ENCODE peak calls at places on chromosomes 2 and 18, in nine cellular contexts. One of them, this sample, is unnamed.

GRCh38 chr2:236338495-236339184 is 74.4 kb upstream of the ASB18 start:
- DNase-seq in mucosa of descending colon: no peak
- DNase-seq in upper lobe of right lung: no peak
- DNase-seq in choroid plexus epithelial cell: peak
- DNase-seq in pancreas: no peak
- DNase-seq in stomach: no peak
- DNase-seq in body of pancreas: no peak
- DNase-seq in left lung: no peak
- DNase-seq in HCT116: no peak
- DNase-seq in this sample: no peak

GRCh38 chr2:176642074-176642473 is 372.8 kb downstream of the MTX2 start:
- DNase-seq in stomach: no peak
- DNase-seq in choroid plexus epithelial cell: peak
- DNase-seq in upper lobe of right lung: no peak
- DNase-seq in pancreas: no peak
- DNase-seq in HCT116: no peak
- DNase-seq in mucosa of descending colon: no peak
- DNase-seq in left lung: no peak
- DNase-seq in body of pancreas: no peak
- DNase-seq in this sample: no peak

GRCh38 chr2:70887208-70887549 is 48.5 kb upstream of the ATP6V1B1 start:
- DNase-seq in HCT116: no peak
- DNase-seq in left lung: no peak
- DNase-seq in upper lobe of right lung: no peak
- DNase-seq in pancreas: no peak
- DNase-seq in body of pancreas: no peak
- DNase-seq in choroid plexus epithelial cell: no peak
- DNase-seq in stomach: no peak
- DNase-seq in mucosa of descending colon: no peak
- DNase-seq in this sample: no peak

GRCh38 chr2:3179208-3179607 is 198.4 kb downstream of the EIPR1 start:
- DNase-seq in choroid plexus epithelial cell: no peak
- DNase-seq in upper lobe of right lung: no peak
- DNase-seq in mucosa of descending colon: no peak
- DNase-seq in pancreas: no peak
- DNase-seq in HCT116: no peak
- DNase-seq in stomach: no peak
- DNase-seq in left lung: no peak
- DNase-seq in body of pancreas: no peak
- DNase-seq in this sample: peak

GRCh38 chr2:88838165-88838635 is 146.7 kb downstream of the RPIA start:
- DNase-seq in upper lobe of right lung: no peak
- DNase-seq in stomach: no peak
- DNase-seq in choroid plexus epithelial cell: no peak
- DNase-seq in body of pancreas: no peak
- DNase-seq in pancreas: no peak
- DNase-seq in left lung: no peak
- DNase-seq in mucosa of descending colon: no peak
- DNase-seq in HCT116: no peak
- DNase-seq in this sample: no peak

GRCh38 chr2:18800240-18800971 is 211.0 kb upstream of the NT5C1B start:
- DNase-seq in left lung: no peak
- DNase-seq in pancreas: no peak
- DNase-seq in choroid plexus epithelial cell: no peak
- DNase-seq in stomach: peak
- DNase-seq in mucosa of descending colon: no peak
- DNase-seq in HCT116: no peak
- DNase-seq in body of pancreas: no peak
- DNase-seq in upper lobe of right lung: no peak
- DNase-seq in this sample: no peak

GRCh38 chr2:236943068-236943467 is 142.6 kb upstream of the COPS8 start:
- DNase-seq in body of pancreas: no peak
- DNase-seq in mucosa of descending colon: no peak
- DNase-seq in choroid plexus epithelial cell: no peak
- DNase-seq in upper lobe of right lung: no peak
- DNase-seq in pancreas: no peak
- DNase-seq in HCT116: no peak
- DNase-seq in stomach: no peak
- DNase-seq in left lung: no peak
- DNase-seq in this sample: no peak

GRCh38 chr18:68532328-68532885 is 182.5 kb downstream of the TMX3 start:
- DNase-seq in upper lobe of right lung: no peak
- DNase-seq in body of pancreas: no peak
- DNase-seq in HCT116: no peak
- DNase-seq in stomach: no peak
- DNase-seq in choroid plexus epithelial cell: peak
- DNase-seq in pancreas: no peak
- DNase-seq in left lung: no peak
- DNase-seq in mucosa of descending colon: no peak
- DNase-seq in this sample: no peak

GRCh38 chr2:171297951-171298350 is 135.8 kb downstream of the METTL8 start:
- DNase-seq in choroid plexus epithelial cell: no peak
- DNase-seq in pancreas: no peak
- DNase-seq in HCT116: no peak
- DNase-seq in stomach: no peak
- DNase-seq in upper lobe of right lung: no peak
- DNase-seq in left lung: no peak
- DNase-seq in body of pancreas: no peak
- DNase-seq in mucosa of descending colon: no peak
- DNase-seq in this sample: no peak

GRCh38 chr2:197242719-197243118 is 67.9 kb downstream of the ANKRD44 start:
- DNase-seq in body of pancreas: no peak
- DNase-seq in pancreas: no peak
- DNase-seq in choroid plexus epithelial cell: no peak
- DNase-seq in left lung: no peak
- DNase-seq in mucosa of descending colon: no peak
- DNase-seq in stomach: no peak
- DNase-seq in upper lobe of right lung: no peak
- DNase-seq in HCT116: no peak
- DNase-seq in this sample: no peak

GRCh38 chr2:126736133-126736874 is 80.3 kb downstream of the GYPC start:
- DNase-seq in choroid plexus epithelial cell: peak
- DNase-seq in upper lobe of right lung: no peak
- DNase-seq in pancreas: no peak
- DNase-seq in mucosa of descending colon: no peak
- DNase-seq in HCT116: no peak
- DNase-seq in left lung: no peak
- DNase-seq in stomach: no peak
- DNase-seq in body of pancreas: no peak
- DNase-seq in this sample: no peak

GRCh38 chr2:191386938-191387536 is 141.8 kb downstream of the MYO1B start:
- DNase-seq in body of pancreas: no peak
- DNase-seq in upper lobe of right lung: no peak
- DNase-seq in choroid plexus epithelial cell: peak
- DNase-seq in left lung: no peak
- DNase-seq in mucosa of descending colon: no peak
- DNase-seq in HCT116: no peak
- DNase-seq in pancreas: no peak
- DNase-seq in stomach: no peak
- DNase-seq in this sample: no peak

GRCh38 chr2:17894005-17894404 is 15.5 kb downstream of the KCNS3 start:
- DNase-seq in upper lobe of right lung: no peak
- DNase-seq in mucosa of descending colon: no peak
- DNase-seq in choroid plexus epithelial cell: no peak
- DNase-seq in stomach: no peak
- DNase-seq in body of pancreas: no peak
- DNase-seq in HCT116: no peak
- DNase-seq in pancreas: no peak
- DNase-seq in left lung: no peak
- DNase-seq in this sample: no peak

GRCh38 chr2:127525692-127526141 is 572 bp downstream of the IWS1 start:
- DNase-seq in mucosa of descending colon: no peak
- DNase-seq in upper lobe of right lung: no peak
- DNase-seq in stomach: no peak
- DNase-seq in pancreas: no peak
- DNase-seq in left lung: no peak
- DNase-seq in HCT116: no peak
- DNase-seq in body of pancreas: no peak
- DNase-seq in choroid plexus epithelial cell: peak
- DNase-seq in this sample: no peak

GRCh38 chr2:66839551-66840320 is 404.8 kb downstream of the MEIS1 start:
- DNase-seq in stomach: no peak
- DNase-seq in body of pancreas: peak
- DNase-seq in choroid plexus epithelial cell: peak
- DNase-seq in pancreas: no peak
- DNase-seq in HCT116: no peak
- DNase-seq in left lung: no peak
- DNase-seq in mucosa of descending colon: no peak
- DNase-seq in upper lobe of right lung: no peak
- DNase-seq in this sample: no peak

GRCh38 chr18:49050462-49050861 is 99.7 kb upstream of the SMAD7 start:
- DNase-seq in mucosa of descending colon: no peak
- DNase-seq in pancreas: no peak
- DNase-seq in choroid plexus epithelial cell: no peak
- DNase-seq in HCT116: no peak
- DNase-seq in stomach: no peak
- DNase-seq in left lung: no peak
- DNase-seq in body of pancreas: no peak
- DNase-seq in upper lobe of right lung: no peak
- DNase-seq in this sample: no peak
- H3K4me3 ChIP-seq in mucosa of descending colon: no peak
- H3K4me3 ChIP-seq in pancreas: no peak
- H3K4me3 ChIP-seq in choroid plexus epithelial cell: no peak
- H3K4me3 ChIP-seq in HCT116: no peak
- H3K4me3 ChIP-seq in stomach: no peak
- H3K4me3 ChIP-seq in left lung: no peak
- H3K4me3 ChIP-seq in body of pancreas: no peak
- H3K4me3 ChIP-seq in upper lobe of right lung: no peak
- H3K4me3 ChIP-seq in this sample: no peak

DNA sequence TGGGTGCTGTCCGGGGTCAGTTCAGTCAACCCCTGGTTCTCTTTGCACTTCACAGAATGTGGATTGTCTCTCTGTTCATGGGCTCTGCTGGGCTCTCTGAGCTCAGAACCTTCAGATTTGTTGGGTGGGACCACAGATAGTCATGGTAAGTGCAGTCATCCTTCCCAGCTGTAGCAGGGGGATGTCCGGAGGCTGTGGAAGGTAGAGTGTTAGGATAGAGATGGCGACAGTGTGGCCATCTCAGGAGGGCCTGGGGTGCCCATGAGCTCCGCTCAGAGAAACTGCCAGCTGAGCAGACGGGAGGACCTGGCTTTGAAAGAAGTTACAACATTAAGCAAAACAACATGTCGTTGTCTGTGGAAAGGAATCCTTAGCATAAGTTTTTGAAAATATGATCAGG is 149.8 kb downstream of the FAM210A start:
- DNase-seq in upper lobe of right lung: no peak
- DNase-seq in pancreas: no peak
- DNase-seq in HCT116: no peak
- DNase-seq in choroid plexus epithelial cell: no peak
- DNase-seq in mucosa of descending colon: no peak
- DNase-seq in left lung: no peak
- DNase-seq in body of pancreas: no peak
- DNase-seq in stomach: no peak
- DNase-seq in this sample: no peak
- H3K4me3 ChIP-seq in upper lobe of right lung: no peak
- H3K4me3 ChIP-seq in pancreas: no peak
- H3K4me3 ChIP-seq in HCT116: no peak
- H3K4me3 ChIP-seq in choroid plexus epithelial cell: no peak
- H3K4me3 ChIP-seq in mucosa of descending colon: no peak
- H3K4me3 ChIP-seq in left lung: no peak
- H3K4me3 ChIP-seq in body of pancreas: no peak
- H3K4me3 ChIP-seq in stomach: no peak
- H3K4me3 ChIP-seq in this sample: no peak

GRCh38 chr18:65057439-65058083 is 693.3 kb upstream of the CDH7 start:
- DNase-seq in pancreas: no peak
- DNase-seq in left lung: no peak
- DNase-seq in body of pancreas: no peak
- DNase-seq in HCT116: no peak
- DNase-seq in upper lobe of right lung: no peak
- DNase-seq in mucosa of descending colon: no peak
- DNase-seq in choroid plexus epithelial cell: no peak
- DNase-seq in stomach: no peak
- DNase-seq in this sample: no peak
- H3K4me3 ChIP-seq in pancreas: no peak
- H3K4me3 ChIP-seq in left lung: no peak
- H3K4me3 ChIP-seq in body of pancreas: no peak
- H3K4me3 ChIP-seq in HCT116: no peak
- H3K4me3 ChIP-seq in upper lobe of right lung: peak
- H3K4me3 ChIP-seq in mucosa of descending colon: no peak
- H3K4me3 ChIP-seq in choroid plexus epithelial cell: no peak
- H3K4me3 ChIP-seq in stomach: peak
- H3K4me3 ChIP-seq in this sample: no peak

DNA sequence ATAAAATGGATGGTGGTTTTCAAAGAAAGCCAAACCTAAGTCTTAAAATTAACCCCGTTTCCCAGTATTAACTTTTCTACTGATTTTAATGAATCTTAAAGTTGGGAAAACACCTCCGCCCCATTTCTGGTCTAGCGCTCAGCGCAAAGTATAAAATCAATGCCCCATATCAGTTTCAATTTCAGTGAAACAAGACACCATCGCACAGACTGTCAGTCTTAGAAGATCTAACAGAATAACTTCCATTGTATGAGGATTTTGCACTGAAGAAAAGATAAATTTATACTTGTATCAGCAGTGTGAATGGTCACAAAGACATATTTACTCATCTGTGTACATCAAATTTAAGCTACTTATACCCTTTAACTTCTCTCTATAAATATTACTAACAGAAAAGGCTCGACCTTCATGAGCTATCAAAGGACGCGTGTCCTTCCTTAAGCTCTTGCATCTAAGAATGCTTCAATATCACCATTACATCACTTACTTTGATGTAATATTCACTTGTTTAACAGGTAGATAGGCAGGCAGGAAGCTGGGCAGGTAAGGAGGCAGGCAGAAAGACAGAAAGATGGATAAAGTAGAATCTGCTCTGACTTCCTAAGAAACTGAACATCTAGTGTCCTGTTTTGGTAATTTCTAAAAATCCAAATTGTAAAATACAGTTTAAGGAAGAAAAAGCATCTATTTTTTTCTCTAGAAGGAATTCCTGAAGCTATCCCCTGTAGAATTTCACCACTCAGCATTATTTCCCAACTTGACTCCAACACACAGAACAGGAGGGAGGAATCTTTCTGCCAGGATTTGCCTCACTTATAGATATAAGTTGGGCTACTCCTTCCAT is 183.0 kb downstream of the TCF4 start:
- DNase-seq in upper lobe of right lung: no peak
- DNase-seq in HCT116: no peak
- DNase-seq in body of pancreas: no peak
- DNase-seq in stomach: no peak
- DNase-seq in pancreas: no peak
- DNase-seq in left lung: no peak
- DNase-seq in mucosa of descending colon: no peak
- DNase-seq in choroid plexus epithelial cell: peak
- DNase-seq in this sample: no peak
- H3K4me3 ChIP-seq in upper lobe of right lung: no peak
- H3K4me3 ChIP-seq in HCT116: no peak
- H3K4me3 ChIP-seq in body of pancreas: no peak
- H3K4me3 ChIP-seq in stomach: no peak
- H3K4me3 ChIP-seq in pancreas: no peak
- H3K4me3 ChIP-seq in left lung: no peak
- H3K4me3 ChIP-seq in mucosa of descending colon: no peak
- H3K4me3 ChIP-seq in choroid plexus epithelial cell: no peak
- H3K4me3 ChIP-seq in this sample: peak

GRCh38 chr2:134041877-134042276 is 212.0 kb upstream of the MGAT5 start:
- DNase-seq in mucosa of descending colon: no peak
- DNase-seq in left lung: no peak
- DNase-seq in HCT116: no peak
- DNase-seq in upper lobe of right lung: no peak
- DNase-seq in body of pancreas: no peak
- DNase-seq in pancreas: no peak
- DNase-seq in stomach: no peak
- DNase-seq in choroid plexus epithelial cell: no peak
- DNase-seq in this sample: no peak
- H3K4me3 ChIP-seq in mucosa of descending colon: no peak
- H3K4me3 ChIP-seq in left lung: no peak
- H3K4me3 ChIP-seq in HCT116: no peak
- H3K4me3 ChIP-seq in upper lobe of right lung: no peak
- H3K4me3 ChIP-seq in body of pancreas: no peak
- H3K4me3 ChIP-seq in pancreas: no peak
- H3K4me3 ChIP-seq in stomach: no peak
- H3K4me3 ChIP-seq in choroid plexus epithelial cell: no peak
- H3K4me3 ChIP-seq in this sample: no peak

GRCh38 chr2:218389333-218390150 is 7.5 kb downstream of the SLC11A1 start:
- DNase-seq in stomach: no peak
- DNase-seq in pancreas: no peak
- DNase-seq in choroid plexus epithelial cell: no peak
- DNase-seq in upper lobe of right lung: no peak
- DNase-seq in HCT116: no peak
- DNase-seq in mucosa of descending colon: no peak
- DNase-seq in left lung: no peak
- DNase-seq in body of pancreas: no peak
- DNase-seq in this sample: no peak
- H3K4me3 ChIP-seq in stomach: no peak
- H3K4me3 ChIP-seq in pancreas: no peak
- H3K4me3 ChIP-seq in choroid plexus epithelial cell: no peak
- H3K4me3 ChIP-seq in upper lobe of right lung: no peak
- H3K4me3 ChIP-seq in HCT116: no peak
- H3K4me3 ChIP-seq in mucosa of descending colon: no peak
- H3K4me3 ChIP-seq in left lung: no peak
- H3K4me3 ChIP-seq in body of pancreas: no peak
- H3K4me3 ChIP-seq in this sample: no peak